ENCODE peak calls at places on chromosomes 12 and 14, in seven cellular contexts. I, N, A, Y, E, K and X are unnamed samples.

GRCh38 chr14:49908433-49908782 is 15.5 kb downstream of the ARF6 start:
- DNase-seq in I (peak), N (peak), A (no peak), Y (no peak), E (no peak), K (no peak), X (no peak)

GRCh38 chr12:46459881-46460545 is 87.4 kb upstream of the SLC38A2 start:
- DNase-seq in I (no peak), N (no peak), A (no peak), Y (no peak), E (peak), K (no peak), X (no peak)

GRCh38 chr14:96104469-96105057 is 65.4 kb downstream of the C14orf132 start:
- DNase-seq in I (peak), N (peak), A (peak), Y (peak), E (no peak), K (peak), X (no peak)

GRCh38 chr14:22416193-22416592 is 172.8 kb downstream of the DAD1 start:
- DNase-seq in I (no peak), N (no peak), A (no peak), Y (no peak), E (no peak), K (no peak), X (no peak)

GRCh38 chr12:55720071-55720564 is at the start of gene RDH5:
- DNase-seq in I (peak), N (peak), A (peak), Y (peak), E (no peak), K (no peak), X (no peak)

GRCh38 chr14:49461529-49462401 is 124.4 kb downstream of the RPS29 start:
- DNase-seq in I (peak), N (peak), A (peak), Y (no peak), E (peak), K (peak), X (no peak)

GRCh38 chr14:56996721-56997399 is 186.6 kb upstream of the OTX2 start:
- DNase-seq in I (no peak), N (peak), A (no peak), Y (no peak), E (no peak), K (no peak), X (no peak)

GRCh38 chr12:91493308-91493707 is 310.7 kb upstream of the DCN start:
- DNase-seq in I (no peak), N (peak), A (no peak), Y (no peak), E (no peak), K (no peak), X (no peak)

GRCh38 chr12:87779016-87779415 is 250.2 kb downstream of the C12orf50 start:
- DNase-seq in I (peak), N (peak), A (peak), Y (no peak), E (no peak), K (peak), X (no peak)

GRCh38 chr12:128337456-128338160 is 70.6 kb downstream of the TMEM132C start:
- DNase-seq in I (no peak), N (no peak), A (no peak), Y (no peak), E (no peak), K (no peak), X (no peak)

GRCh38 chr14:23588884-23589598 is 10.5 kb upstream of the JPH4 start:
- DNase-seq in I (peak), N (peak), A (peak), Y (peak), E (peak), K (peak), X (peak)

GRCh38 chr12:93841671-93842070 is 164.5 kb downstream of the CRADD start:
- DNase-seq in I (no peak), N (no peak), A (no peak), Y (no peak), E (no peak), K (no peak), X (no peak)

GRCh38 chr12:69927145-69927544 is 102.1 kb downstream of the MYRFL start:
- DNase-seq in I (no peak), N (no peak), A (no peak), Y (no peak), E (no peak), K (no peak), X (no peak)

GRCh38 chr12:122336015-122336946 is 70.0 kb upstream of the VPS33A start:
- DNase-seq in I (peak), N (peak), A (peak), Y (no peak), E (peak), K (no peak), X (no peak)

GRCh38 chr12:62251609-62251958 is 8.6 kb upstream of the USP15 start:
- DNase-seq in I (no peak), N (no peak), A (no peak), Y (no peak), E (no peak), K (no peak), X (no peak)

DNA sequence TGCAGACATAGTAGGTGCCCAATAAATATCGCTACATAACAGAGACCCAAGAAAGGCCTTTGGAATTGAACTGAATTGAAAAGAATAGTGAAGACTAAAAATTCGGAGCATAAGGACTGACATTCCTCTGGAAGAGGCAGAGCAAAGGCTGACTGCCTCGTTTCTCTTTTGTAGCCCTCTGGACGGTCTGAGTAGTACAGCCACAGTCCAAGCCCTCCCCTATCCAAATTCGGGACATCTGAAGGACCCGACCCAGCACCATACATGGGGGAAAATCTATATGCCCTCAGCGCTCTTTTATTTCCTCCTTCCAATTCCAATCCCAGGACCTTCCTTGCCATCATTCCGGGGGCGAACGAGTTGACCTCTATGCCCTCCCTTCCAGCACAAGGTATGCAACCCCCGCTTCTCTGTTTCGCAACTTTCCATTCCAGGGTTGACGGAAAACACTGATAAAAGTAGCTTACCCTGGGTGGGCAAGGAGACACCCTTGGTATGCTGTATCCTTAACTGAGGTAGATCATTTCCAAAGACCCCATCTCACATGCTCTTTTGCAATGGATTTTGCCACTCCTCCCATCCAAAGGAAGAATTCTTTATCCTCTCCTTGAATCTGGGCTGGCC is 127.4 kb upstream of the MAP1LC3B2 start:
- DNase-seq in I (no peak), N (no peak), A (no peak), Y (no peak), E (no peak), K (no peak), X (no peak)
- TF ChIP-seq CTCF in I (no peak), N (no peak), A (no peak), Y (no peak), E (no peak), K (no peak), X (no peak)

GRCh38 chr12:4763549-4763948 is 43.3 kb downstream of the GALNT8 start:
- DNase-seq in I (no peak), N (no peak), A (peak), Y (no peak), E (no peak), K (no peak), X (no peak)
- TF ChIP-seq CTCF in I (peak), N (no peak), A (peak), Y (no peak), E (no peak), K (no peak), X (no peak)

GRCh38 chr12:52155048-52155868 is 36.6 kb downstream of the KRT80 start:
- DNase-seq in I (no peak), N (peak), A (peak), Y (no peak), E (no peak), K (no peak), X (no peak)
- TF ChIP-seq CTCF in I (no peak), N (no peak), A (no peak), Y (no peak), E (no peak), K (no peak), X (no peak)

GRCh38 chr14:83300454-83301064 is 1766.9 kb upstream of the SEL1L start:
- DNase-seq in I (peak), N (peak), A (peak), Y (no peak), E (no peak), K (no peak), X (no peak)

GRCh38 chr14:83291716-83292115 is 1758.1 kb upstream of the SEL1L start:
- DNase-seq in I (no peak), N (peak), A (peak), Y (no peak), E (no peak), K (no peak), X (no peak)

GRCh38 chr14:83294941-83295340 is 1761.3 kb upstream of the SEL1L start:
- DNase-seq in I (peak), N (no peak), A (peak), Y (no peak), E (no peak), K (no peak), X (no peak)

GRCh38 chr14:83297361-83297760 is 1763.7 kb upstream of the SEL1L start:
- DNase-seq in I (no peak), N (peak), A (no peak), Y (no peak), E (no peak), K (no peak), X (no peak)
- TF ChIP-seq CTCF in I (no peak), N (no peak), A (no peak), Y (no peak), E (no peak), K (no peak), X (no peak)

DNA sequence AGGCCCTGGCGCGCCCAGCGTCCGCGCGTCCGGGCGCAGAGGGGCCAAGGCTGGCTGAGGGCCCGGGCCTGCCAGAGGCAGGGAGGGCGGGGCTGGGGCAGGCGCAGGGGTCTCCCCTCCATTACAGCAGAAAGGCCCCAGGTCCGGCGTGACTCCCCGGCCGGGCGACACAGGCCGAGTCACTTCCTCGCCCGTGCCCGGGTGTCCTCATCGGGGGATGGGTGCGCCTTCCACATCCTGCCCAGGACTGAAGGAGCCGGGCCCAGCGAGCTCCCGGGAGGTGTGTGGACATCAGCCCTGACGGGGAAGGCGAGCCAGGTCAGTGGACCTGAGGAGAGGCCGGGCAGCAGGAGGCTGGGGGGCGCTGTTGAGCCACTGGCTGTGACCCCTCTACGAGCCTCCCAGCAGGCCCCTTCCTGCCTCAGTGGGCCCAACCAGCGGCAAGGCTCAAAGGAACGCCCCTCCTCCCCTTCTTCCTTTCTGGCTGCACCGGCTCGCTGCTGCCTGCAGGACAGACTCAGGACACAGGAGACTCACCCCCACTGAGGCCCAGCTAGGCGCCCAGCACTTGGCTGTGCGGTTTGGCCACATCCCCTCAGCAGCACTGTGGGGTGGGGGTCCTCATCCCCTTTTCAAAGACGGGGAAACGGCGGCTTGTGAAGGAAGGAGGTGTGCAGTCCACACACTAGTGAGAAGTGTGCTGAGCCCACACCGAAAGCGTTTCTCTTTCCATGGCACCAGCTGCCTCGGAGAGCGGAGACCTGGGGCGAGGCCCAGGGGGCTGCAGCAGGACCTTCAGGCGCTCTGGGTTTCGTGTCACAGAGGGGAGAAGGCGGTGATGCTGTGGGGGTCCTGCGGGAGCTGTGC is 606 bp downstream of the TNFAIP2 start:
- DNase-seq in I (no peak), N (peak), A (peak), Y (peak), E (no peak), K (no peak), X (peak)
- TF ChIP-seq CTCF in I (peak), N (no peak), A (peak), Y (peak), E (peak), K (peak), X (peak)